ENCODE peak calls at places on chromosomes 4 and X, in nine cellular contexts. One of them, this sample, is unnamed.

GRCh38 chr4:119039779-119040178 is 95.9 kb upstream of the MYOZ2 start:
- DNase-seq in cardiac muscle cell: no peak
- DNase-seq in tibial nerve: no peak
- DNase-seq in posterior cingulate gyrus: no peak
- DNase-seq in effector memory CD4-positive, alpha-beta T cell: no peak
- DNase-seq in dorsolateral prefrontal cortex: no peak
- DNase-seq in GM20000: no peak
- DNase-seq in activated gamma-delta T cell treated with Interleukin-2 at 50 U/mL for 16 hours: no peak
- DNase-seq in activated T-cell treated with anti-CD3 and anti-CD28 coated beads, Interleukin-2, amount 50 U/mL, for 72 hours: no peak
- DNase-seq in this sample: peak

GRCh38 chr4:159107203-159107921 is 4.5 kb downstream of the RAPGEF2 start:
- DNase-seq in cardiac muscle cell: no peak
- DNase-seq in tibial nerve: no peak
- DNase-seq in posterior cingulate gyrus: no peak
- DNase-seq in effector memory CD4-positive, alpha-beta T cell: no peak
- DNase-seq in dorsolateral prefrontal cortex: no peak
- DNase-seq in GM20000: peak
- DNase-seq in activated gamma-delta T cell treated with Interleukin-2 at 50 U/mL for 16 hours: no peak
- DNase-seq in activated T-cell treated with anti-CD3 and anti-CD28 coated beads, Interleukin-2, amount 50 U/mL, for 72 hours: no peak
- DNase-seq in this sample: peak

GRCh38 chrX:153651540-153652079 is 4.6 kb downstream of the DUSP9 start:
- DNase-seq in cardiac muscle cell: no peak
- DNase-seq in tibial nerve: no peak
- DNase-seq in posterior cingulate gyrus: no peak
- DNase-seq in effector memory CD4-positive, alpha-beta T cell: no peak
- DNase-seq in dorsolateral prefrontal cortex: no peak
- DNase-seq in GM20000: peak
- DNase-seq in activated gamma-delta T cell treated with Interleukin-2 at 50 U/mL for 16 hours: peak
- DNase-seq in activated T-cell treated with anti-CD3 and anti-CD28 coated beads, Interleukin-2, amount 50 U/mL, for 72 hours: no peak
- DNase-seq in this sample: peak

GRCh38 chr4:146654976-146655761 is 16.5 kb downstream of the POU4F2 start:
- DNase-seq in cardiac muscle cell: peak
- DNase-seq in tibial nerve: no peak
- DNase-seq in posterior cingulate gyrus: no peak
- DNase-seq in effector memory CD4-positive, alpha-beta T cell: no peak
- DNase-seq in dorsolateral prefrontal cortex: no peak
- DNase-seq in GM20000: no peak
- DNase-seq in activated gamma-delta T cell treated with Interleukin-2 at 50 U/mL for 16 hours: no peak
- DNase-seq in activated T-cell treated with anti-CD3 and anti-CD28 coated beads, Interleukin-2, amount 50 U/mL, for 72 hours: peak
- DNase-seq in this sample: no peak

GRCh38 chr4:56215138-56215793 is 172.0 kb downstream of the AASDH start:
- DNase-seq in cardiac muscle cell: no peak
- DNase-seq in tibial nerve: no peak
- DNase-seq in posterior cingulate gyrus: no peak
- DNase-seq in effector memory CD4-positive, alpha-beta T cell: no peak
- DNase-seq in dorsolateral prefrontal cortex: no peak
- DNase-seq in GM20000: no peak
- DNase-seq in activated gamma-delta T cell treated with Interleukin-2 at 50 U/mL for 16 hours: no peak
- DNase-seq in activated T-cell treated with anti-CD3 and anti-CD28 coated beads, Interleukin-2, amount 50 U/mL, for 72 hours: no peak
- DNase-seq in this sample: no peak

GRCh38 chr4:78922207-78922606 is 17.0 kb downstream of the PAQR3 start:
- DNase-seq in cardiac muscle cell: no peak
- DNase-seq in tibial nerve: no peak
- DNase-seq in posterior cingulate gyrus: no peak
- DNase-seq in effector memory CD4-positive, alpha-beta T cell: no peak
- DNase-seq in dorsolateral prefrontal cortex: no peak
- DNase-seq in GM20000: no peak
- DNase-seq in activated gamma-delta T cell treated with Interleukin-2 at 50 U/mL for 16 hours: no peak
- DNase-seq in activated T-cell treated with anti-CD3 and anti-CD28 coated beads, Interleukin-2, amount 50 U/mL, for 72 hours: no peak
- DNase-seq in this sample: no peak

GRCh38 chr4:183563874-183564273 is 59.0 kb downstream of the ING2 start:
- DNase-seq in cardiac muscle cell: no peak
- DNase-seq in tibial nerve: no peak
- DNase-seq in posterior cingulate gyrus: no peak
- DNase-seq in effector memory CD4-positive, alpha-beta T cell: no peak
- DNase-seq in dorsolateral prefrontal cortex: no peak
- DNase-seq in GM20000: no peak
- DNase-seq in activated gamma-delta T cell treated with Interleukin-2 at 50 U/mL for 16 hours: no peak
- DNase-seq in activated T-cell treated with anti-CD3 and anti-CD28 coated beads, Interleukin-2, amount 50 U/mL, for 72 hours: peak
- DNase-seq in this sample: no peak

GRCh38 chr4:114287079-114287696 is 307.7 kb upstream of the ARSJ start:
- DNase-seq in cardiac muscle cell: no peak
- DNase-seq in tibial nerve: no peak
- DNase-seq in posterior cingulate gyrus: no peak
- DNase-seq in effector memory CD4-positive, alpha-beta T cell: no peak
- DNase-seq in dorsolateral prefrontal cortex: no peak
- DNase-seq in GM20000: no peak
- DNase-seq in activated gamma-delta T cell treated with Interleukin-2 at 50 U/mL for 16 hours: no peak
- DNase-seq in activated T-cell treated with anti-CD3 and anti-CD28 coated beads, Interleukin-2, amount 50 U/mL, for 72 hours: no peak
- DNase-seq in this sample: no peak

GRCh38 chr4:177124436-177124835 is 185.2 kb upstream of the NEIL3 start:
- DNase-seq in cardiac muscle cell: no peak
- DNase-seq in tibial nerve: no peak
- DNase-seq in posterior cingulate gyrus: no peak
- DNase-seq in effector memory CD4-positive, alpha-beta T cell: no peak
- DNase-seq in dorsolateral prefrontal cortex: no peak
- DNase-seq in GM20000: no peak
- DNase-seq in activated gamma-delta T cell treated with Interleukin-2 at 50 U/mL for 16 hours: no peak
- DNase-seq in activated T-cell treated with anti-CD3 and anti-CD28 coated beads, Interleukin-2, amount 50 U/mL, for 72 hours: no peak
- DNase-seq in this sample: no peak

GRCh38 chrX:11934089-11934488 is 176.1 kb downstream of the MSL3 start:
- DNase-seq in cardiac muscle cell: no peak
- DNase-seq in tibial nerve: no peak
- DNase-seq in posterior cingulate gyrus: no peak
- DNase-seq in effector memory CD4-positive, alpha-beta T cell: no peak
- DNase-seq in dorsolateral prefrontal cortex: no peak
- DNase-seq in GM20000: no peak
- DNase-seq in activated gamma-delta T cell treated with Interleukin-2 at 50 U/mL for 16 hours: no peak
- DNase-seq in activated T-cell treated with anti-CD3 and anti-CD28 coated beads, Interleukin-2, amount 50 U/mL, for 72 hours: no peak
- DNase-seq in this sample: no peak